ENCODE peak calls at places on chromosomes 5 and 9, in nine cellular contexts. One of them, this sample, is unnamed.

GRCh38 chr9:86485359-86485758 is 131.1 kb upstream of the TUT7 start:
- DNase-seq in fibroblast of lung: no peak
- DNase-seq in adrenal gland: no peak
- DNase-seq in A673: no peak
- DNase-seq in lower leg skin: no peak
- DNase-seq in tibial nerve: no peak
- DNase-seq in suprapubic skin: no peak
- DNase-seq in astrocyte of the cerebellum: no peak
- DNase-seq in left ventricle myocardium inferior: no peak
- DNase-seq in this sample: no peak

GRCh38 chr9:36445800-36446361 is 45.8 kb upstream of the RNF38 start:
- DNase-seq in astrocyte of the cerebellum: no peak
- DNase-seq in adrenal gland: no peak
- DNase-seq in suprapubic skin: no peak
- DNase-seq in lower leg skin: no peak
- DNase-seq in A673: no peak
- DNase-seq in left ventricle myocardium inferior: no peak
- DNase-seq in tibial nerve: no peak
- DNase-seq in fibroblast of lung: no peak
- DNase-seq in this sample: no peak

GRCh38 chr9:77957652-77958051 is 74.0 kb downstream of the GNAQ start:
- DNase-seq in tibial nerve: no peak
- DNase-seq in lower leg skin: no peak
- DNase-seq in astrocyte of the cerebellum: no peak
- DNase-seq in suprapubic skin: no peak
- DNase-seq in A673: no peak
- DNase-seq in fibroblast of lung: no peak
- DNase-seq in adrenal gland: no peak
- DNase-seq in left ventricle myocardium inferior: no peak
- DNase-seq in this sample: no peak

GRCh38 chr5:172503925-172504730 is 49.8 kb upstream of the SH3PXD2B start:
- DNase-seq in fibroblast of lung: no peak
- DNase-seq in suprapubic skin: peak
- DNase-seq in adrenal gland: peak
- DNase-seq in tibial nerve: peak
- DNase-seq in lower leg skin: peak
- DNase-seq in astrocyte of the cerebellum: no peak
- DNase-seq in left ventricle myocardium inferior: peak
- DNase-seq in A673: no peak
- DNase-seq in this sample: peak

GRCh38 chr5:107359033-107359915 is 311.5 kb downstream of the EFNA5 start:
- DNase-seq in A673: peak
- DNase-seq in fibroblast of lung: peak
- DNase-seq in astrocyte of the cerebellum: peak
- DNase-seq in left ventricle myocardium inferior: no peak
- DNase-seq in adrenal gland: no peak
- DNase-seq in lower leg skin: no peak
- DNase-seq in suprapubic skin: no peak
- DNase-seq in tibial nerve: no peak
- DNase-seq in this sample: no peak

GRCh38 chr9:34961574-34962480 is 3.7 kb downstream of the PHF24 start:
- DNase-seq in tibial nerve: no peak
- DNase-seq in adrenal gland: no peak
- DNase-seq in left ventricle myocardium inferior: no peak
- DNase-seq in suprapubic skin: no peak
- DNase-seq in astrocyte of the cerebellum: no peak
- DNase-seq in fibroblast of lung: peak
- DNase-seq in A673: no peak
- DNase-seq in lower leg skin: no peak
- DNase-seq in this sample: no peak

GRCh38 chr9:9612755-9613154 is 1000.0 kb downstream of the PTPRD start:
- DNase-seq in tibial nerve: no peak
- DNase-seq in adrenal gland: no peak
- DNase-seq in astrocyte of the cerebellum: no peak
- DNase-seq in fibroblast of lung: no peak
- DNase-seq in left ventricle myocardium inferior: no peak
- DNase-seq in A673: no peak
- DNase-seq in suprapubic skin: no peak
- DNase-seq in lower leg skin: no peak
- DNase-seq in this sample: no peak

GRCh38 chr9:74696520-74696919 is 191.2 kb downstream of the TRPM6 start:
- DNase-seq in tibial nerve: no peak
- DNase-seq in adrenal gland: no peak
- DNase-seq in lower leg skin: no peak
- DNase-seq in suprapubic skin: no peak
- DNase-seq in fibroblast of lung: no peak
- DNase-seq in left ventricle myocardium inferior: no peak
- DNase-seq in A673: no peak
- DNase-seq in astrocyte of the cerebellum: no peak
- DNase-seq in this sample: no peak

GRCh38 chr5:168227001-168227400 is 64.4 kb upstream of the WWC1 start:
- DNase-seq in fibroblast of lung: no peak
- DNase-seq in astrocyte of the cerebellum: no peak
- DNase-seq in adrenal gland: no peak
- DNase-seq in suprapubic skin: no peak
- DNase-seq in A673: no peak
- DNase-seq in tibial nerve: no peak
- DNase-seq in left ventricle myocardium inferior: no peak
- DNase-seq in lower leg skin: no peak
- DNase-seq in this sample: no peak

GRCh38 chr9:99185904-99186303 is 35.8 kb downstream of the ALG2 start:
- DNase-seq in suprapubic skin: no peak
- DNase-seq in A673: no peak
- DNase-seq in adrenal gland: no peak
- DNase-seq in left ventricle myocardium inferior: no peak
- DNase-seq in tibial nerve: no peak
- DNase-seq in fibroblast of lung: no peak
- DNase-seq in lower leg skin: no peak
- DNase-seq in astrocyte of the cerebellum: no peak
- DNase-seq in this sample: no peak

GRCh38 chr9:128011071-128011817 is 30.5 kb upstream of the EEIG1 start:
- DNase-seq in tibial nerve: no peak
- DNase-seq in suprapubic skin: no peak
- DNase-seq in adrenal gland: no peak
- DNase-seq in fibroblast of lung: no peak
- DNase-seq in lower leg skin: no peak
- DNase-seq in astrocyte of the cerebellum: no peak
- DNase-seq in A673: no peak
- DNase-seq in left ventricle myocardium inferior: peak
- DNase-seq in this sample: no peak

GRCh38 chr9:112925058-112925641 is 34.5 kb upstream of the SLC46A2 start:
- DNase-seq in fibroblast of lung: peak
- DNase-seq in A673: peak
- DNase-seq in left ventricle myocardium inferior: no peak
- DNase-seq in tibial nerve: no peak
- DNase-seq in lower leg skin: no peak
- DNase-seq in astrocyte of the cerebellum: peak
- DNase-seq in adrenal gland: no peak
- DNase-seq in suprapubic skin: no peak
- DNase-seq in this sample: no peak

GRCh38 chr9:10260501-10260900 is 352.3 kb downstream of the PTPRD start:
- DNase-seq in adrenal gland: no peak
- DNase-seq in suprapubic skin: no peak
- DNase-seq in lower leg skin: no peak
- DNase-seq in A673: no peak
- DNase-seq in tibial nerve: no peak
- DNase-seq in left ventricle myocardium inferior: no peak
- DNase-seq in fibroblast of lung: no peak
- DNase-seq in astrocyte of the cerebellum: no peak
- DNase-seq in this sample: no peak

GRCh38 chr5:62214701-62215100 is 91.3 kb upstream of the KIF2A start:
- DNase-seq in lower leg skin: no peak
- DNase-seq in suprapubic skin: no peak
- DNase-seq in left ventricle myocardium inferior: no peak
- DNase-seq in tibial nerve: no peak
- DNase-seq in A673: no peak
- DNase-seq in astrocyte of the cerebellum: no peak
- DNase-seq in adrenal gland: no peak
- DNase-seq in fibroblast of lung: no peak
- DNase-seq in this sample: no peak

GRCh38 chr9:124357591-124358361 is 57.5 kb downstream of the PSMB7 start:
- DNase-seq in adrenal gland: peak
- DNase-seq in suprapubic skin: no peak
- DNase-seq in fibroblast of lung: no peak
- DNase-seq in astrocyte of the cerebellum: no peak
- DNase-seq in left ventricle myocardium inferior: no peak
- DNase-seq in A673: no peak
- DNase-seq in lower leg skin: peak
- DNase-seq in tibial nerve: no peak
- DNase-seq in this sample: peak

DNA sequence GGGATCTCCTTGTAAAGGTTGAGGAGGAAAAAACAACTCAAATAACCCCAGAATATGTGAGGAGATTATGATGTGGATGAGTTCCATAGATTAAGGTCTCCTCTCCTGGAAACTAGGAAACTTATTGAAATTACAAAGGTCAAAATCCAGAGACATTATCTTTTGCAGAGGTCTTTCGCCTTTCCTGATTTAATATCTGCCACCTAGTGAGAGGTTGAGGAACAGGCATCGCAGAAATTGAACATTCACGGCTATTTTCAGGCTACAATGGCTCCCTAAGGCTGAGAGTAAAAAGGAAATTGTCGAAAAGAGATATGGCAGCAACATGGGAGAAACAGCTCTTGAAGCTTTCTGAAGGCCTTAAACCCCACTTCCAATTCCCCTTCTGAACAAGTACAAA is 127.5 kb upstream of the PLCXD3 start:
- DNase-seq in fibroblast of lung: peak
- DNase-seq in suprapubic skin: no peak
- DNase-seq in lower leg skin: no peak
- DNase-seq in astrocyte of the cerebellum: no peak
- DNase-seq in tibial nerve: no peak
- DNase-seq in left ventricle myocardium inferior: no peak
- DNase-seq in adrenal gland: no peak
- DNase-seq in A673: peak
- DNase-seq in this sample: no peak
- TF ChIP-seq CTCF in fibroblast of lung: peak
- TF ChIP-seq CTCF in suprapubic skin: no peak
- TF ChIP-seq CTCF in lower leg skin: no peak
- TF ChIP-seq CTCF in astrocyte of the cerebellum: peak
- TF ChIP-seq CTCF in tibial nerve: no peak
- TF ChIP-seq CTCF in left ventricle myocardium inferior: no peak
- TF ChIP-seq CTCF in adrenal gland: no peak
- TF ChIP-seq CTCF in A673: peak
- TF ChIP-seq CTCF in this sample: peak

GRCh38 chr5:127066721-127067120 is 6.6 kb downstream of the C5orf63 start:
- DNase-seq in adrenal gland: no peak
- DNase-seq in left ventricle myocardium inferior: no peak
- DNase-seq in lower leg skin: no peak
- DNase-seq in astrocyte of the cerebellum: no peak
- DNase-seq in fibroblast of lung: no peak
- DNase-seq in A673: no peak
- DNase-seq in suprapubic skin: no peak
- DNase-seq in tibial nerve: no peak
- DNase-seq in this sample: no peak
- TF ChIP-seq CTCF in adrenal gland: no peak
- TF ChIP-seq CTCF in left ventricle myocardium inferior: no peak
- TF ChIP-seq CTCF in lower leg skin: no peak
- TF ChIP-seq CTCF in astrocyte of the cerebellum: no peak
- TF ChIP-seq CTCF in fibroblast of lung: no peak
- TF ChIP-seq CTCF in A673: no peak
- TF ChIP-seq CTCF in suprapubic skin: no peak
- TF ChIP-seq CTCF in tibial nerve: no peak
- TF ChIP-seq CTCF in this sample: no peak

GRCh38 chr5:93078082-93079038 is 502.7 kb downstream of the NR2F1-AS1 start:
- DNase-seq in A673: peak
- DNase-seq in tibial nerve: no peak
- DNase-seq in suprapubic skin: no peak
- DNase-seq in fibroblast of lung: peak
- DNase-seq in left ventricle myocardium inferior: peak
- DNase-seq in adrenal gland: peak
- DNase-seq in lower leg skin: no peak
- DNase-seq in astrocyte of the cerebellum: peak
- DNase-seq in this sample: no peak

GRCh38 chr5:93076566-93076965 is 504.5 kb downstream of the NR2F1-AS1 start:
- DNase-seq in tibial nerve: no peak
- DNase-seq in astrocyte of the cerebellum: no peak
- DNase-seq in left ventricle myocardium inferior: no peak
- DNase-seq in A673: no peak
- DNase-seq in adrenal gland: no peak
- DNase-seq in fibroblast of lung: peak
- DNase-seq in lower leg skin: no peak
- DNase-seq in suprapubic skin: no peak
- DNase-seq in this sample: no peak

GRCh38 chr5:93073547-93073946 is 507.5 kb downstream of the NR2F1-AS1 start:
- DNase-seq in left ventricle myocardium inferior: no peak
- DNase-seq in A673: no peak
- DNase-seq in tibial nerve: no peak
- DNase-seq in fibroblast of lung: no peak
- DNase-seq in suprapubic skin: no peak
- DNase-seq in lower leg skin: no peak
- DNase-seq in astrocyte of the cerebellum: no peak
- DNase-seq in adrenal gland: no peak
- DNase-seq in this sample: no peak

GRCh38 chr5:93079046-93079445 is 502.0 kb downstream of the NR2F1-AS1 start:
- DNase-seq in astrocyte of the cerebellum: no peak
- DNase-seq in A673: no peak
- DNase-seq in tibial nerve: no peak
- DNase-seq in fibroblast of lung: no peak
- DNase-seq in lower leg skin: no peak
- DNase-seq in left ventricle myocardium inferior: no peak
- DNase-seq in adrenal gland: no peak
- DNase-seq in suprapubic skin: no peak
- DNase-seq in this sample: no peak

GRCh38 chr5:93076096-93076495 is 504.9 kb downstream of the NR2F1-AS1 start:
- DNase-seq in astrocyte of the cerebellum: no peak
- DNase-seq in A673: no peak
- DNase-seq in lower leg skin: no peak
- DNase-seq in adrenal gland: no peak
- DNase-seq in suprapubic skin: no peak
- DNase-seq in tibial nerve: no peak
- DNase-seq in fibroblast of lung: no peak
- DNase-seq in left ventricle myocardium inferior: no peak
- DNase-seq in this sample: no peak
- TF ChIP-seq CTCF in astrocyte of the cerebellum: no peak
- TF ChIP-seq CTCF in A673: no peak
- TF ChIP-seq CTCF in lower leg skin: no peak
- TF ChIP-seq CTCF in adrenal gland: no peak
- TF ChIP-seq CTCF in suprapubic skin: no peak
- TF ChIP-seq CTCF in tibial nerve: no peak
- TF ChIP-seq CTCF in fibroblast of lung: no peak
- TF ChIP-seq CTCF in left ventricle myocardium inferior: no peak
- TF ChIP-seq CTCF in this sample: no peak

GRCh38 chr9:6121707-6122106 is 93.9 kb upstream of the IL33 start:
- DNase-seq in tibial nerve: no peak
- DNase-seq in A673: no peak
- DNase-seq in fibroblast of lung: no peak
- DNase-seq in lower leg skin: no peak
- DNase-seq in left ventricle myocardium inferior: no peak
- DNase-seq in adrenal gland: no peak
- DNase-seq in suprapubic skin: no peak
- DNase-seq in astrocyte of the cerebellum: no peak
- DNase-seq in this sample: no peak

GRCh38 chr9:6123402-6123801 is 92.2 kb upstream of the IL33 start:
- DNase-seq in A673: no peak
- DNase-seq in tibial nerve: no peak
- DNase-seq in adrenal gland: no peak
- DNase-seq in left ventricle myocardium inferior: no peak
- DNase-seq in astrocyte of the cerebellum: no peak
- DNase-seq in fibroblast of lung: no peak
- DNase-seq in lower leg skin: no peak
- DNase-seq in suprapubic skin: no peak
- DNase-seq in this sample: no peak

GRCh38 chr9:6128030-6128429 is 87.6 kb upstream of the IL33 start:
- DNase-seq in tibial nerve: no peak
- DNase-seq in adrenal gland: no peak
- DNase-seq in fibroblast of lung: no peak
- DNase-seq in lower leg skin: no peak
- DNase-seq in suprapubic skin: no peak
- DNase-seq in left ventricle myocardium inferior: no peak
- DNase-seq in astrocyte of the cerebellum: no peak
- DNase-seq in A673: no peak
- DNase-seq in this sample: no peak

GRCh38 chr9:6126377-6126776 is 89.2 kb upstream of the IL33 start:
- DNase-seq in tibial nerve: no peak
- DNase-seq in left ventricle myocardium inferior: no peak
- DNase-seq in astrocyte of the cerebellum: no peak
- DNase-seq in fibroblast of lung: no peak
- DNase-seq in suprapubic skin: no peak
- DNase-seq in adrenal gland: no peak
- DNase-seq in A673: no peak
- DNase-seq in lower leg skin: no peak
- DNase-seq in this sample: no peak
- TF ChIP-seq CTCF in tibial nerve: no peak
- TF ChIP-seq CTCF in left ventricle myocardium inferior: no peak
- TF ChIP-seq CTCF in astrocyte of the cerebellum: no peak
- TF ChIP-seq CTCF in fibroblast of lung: no peak
- TF ChIP-seq CTCF in suprapubic skin: no peak
- TF ChIP-seq CTCF in adrenal gland: no peak
- TF ChIP-seq CTCF in A673: peak
- TF ChIP-seq CTCF in lower leg skin: no peak
- TF ChIP-seq CTCF in this sample: no peak